ENCODE peak calls at places on chromosome 22, in ten cellular contexts. One of them, this sample, is unnamed.

GRCh38 chr22:37696657-37697539 is at the start of gene TRIOBP:
- DNase-seq in transverse colon: peak; percentile 95
- DNase-seq in CD4-positive, alpha-beta memory T cell: peak; percentile 77
- DNase-seq in M059J: peak; percentile 88
- DNase-seq in coronary artery: peak; percentile 97
- DNase-seq in neural crest cell: peak; percentile 95
- DNase-seq in H4: no peak
- DNase-seq in sciatic nerve: peak; percentile 93
- DNase-seq in stimulated activated CD8-positive, alpha-beta memory T cell treated with anti-CD3 and anti-CD28 coated beads, Interleukin-2, amount 100 ng/mL, for 1 hour: peak; percentile 57
- DNase-seq in activated gamma-delta T cell treated with anti-CD3 and anti-CD28 coated beads, Interleukin-2, amount 50 U/mL, for 16 hours: peak; percentile 78
- DNase-seq in this sample: peak; percentile 98

GRCh38 chr22:28864878-28865596 is 18.3 kb upstream of the ZNRF3 start:
- DNase-seq in H4: no peak
- DNase-seq in CD4-positive, alpha-beta memory T cell: no peak
- DNase-seq in stimulated activated CD8-positive, alpha-beta memory T cell treated with anti-CD3 and anti-CD28 coated beads, Interleukin-2, amount 100 ng/mL, for 1 hour: no peak
- DNase-seq in neural crest cell: no peak
- DNase-seq in activated gamma-delta T cell treated with anti-CD3 and anti-CD28 coated beads, Interleukin-2, amount 50 U/mL, for 16 hours: no peak
- DNase-seq in M059J: no peak
- DNase-seq in coronary artery: no peak
- DNase-seq in transverse colon: no peak
- DNase-seq in sciatic nerve: no peak
- DNase-seq in this sample: no peak

GRCh38 chr22:45842141-45842831 is 134.7 kb downstream of the WNT7B start:
- DNase-seq in CD4-positive, alpha-beta memory T cell: no peak
- DNase-seq in sciatic nerve: no peak
- DNase-seq in H4: no peak
- DNase-seq in stimulated activated CD8-positive, alpha-beta memory T cell treated with anti-CD3 and anti-CD28 coated beads, Interleukin-2, amount 100 ng/mL, for 1 hour: no peak
- DNase-seq in coronary artery: no peak
- DNase-seq in neural crest cell: no peak
- DNase-seq in M059J: peak; percentile 54
- DNase-seq in transverse colon: no peak
- DNase-seq in activated gamma-delta T cell treated with anti-CD3 and anti-CD28 coated beads, Interleukin-2, amount 50 U/mL, for 16 hours: no peak
- DNase-seq in this sample: no peak

GRCh38 chr22:44182591-44183588 is 2.2 kb downstream of the PARVG start:
- DNase-seq in neural crest cell: no peak
- DNase-seq in H4: no peak
- DNase-seq in stimulated activated CD8-positive, alpha-beta memory T cell treated with anti-CD3 and anti-CD28 coated beads, Interleukin-2, amount 100 ng/mL, for 1 hour: no peak
- DNase-seq in M059J: no peak
- DNase-seq in CD4-positive, alpha-beta memory T cell: peak; percentile 31
- DNase-seq in sciatic nerve: no peak
- DNase-seq in coronary artery: no peak
- DNase-seq in transverse colon: peak; percentile 62
- DNase-seq in activated gamma-delta T cell treated with anti-CD3 and anti-CD28 coated beads, Interleukin-2, amount 50 U/mL, for 16 hours: peak; percentile 22
- DNase-seq in this sample: no peak

GRCh38 chr22:30926706-30927105 is 41.9 kb downstream of the MORC2 start:
- DNase-seq in M059J: no peak
- DNase-seq in stimulated activated CD8-positive, alpha-beta memory T cell treated with anti-CD3 and anti-CD28 coated beads, Interleukin-2, amount 100 ng/mL, for 1 hour: no peak
- DNase-seq in H4: no peak
- DNase-seq in CD4-positive, alpha-beta memory T cell: no peak
- DNase-seq in transverse colon: no peak
- DNase-seq in activated gamma-delta T cell treated with anti-CD3 and anti-CD28 coated beads, Interleukin-2, amount 50 U/mL, for 16 hours: no peak
- DNase-seq in sciatic nerve: no peak
- DNase-seq in neural crest cell: no peak
- DNase-seq in coronary artery: no peak
- DNase-seq in this sample: no peak

GRCh38 chr22:29172216-29172615 is 33.5 kb upstream of the EMID1 start:
- DNase-seq in H4: no peak
- DNase-seq in CD4-positive, alpha-beta memory T cell: no peak
- DNase-seq in stimulated activated CD8-positive, alpha-beta memory T cell treated with anti-CD3 and anti-CD28 coated beads, Interleukin-2, amount 100 ng/mL, for 1 hour: no peak
- DNase-seq in sciatic nerve: no peak
- DNase-seq in transverse colon: no peak
- DNase-seq in coronary artery: peak; percentile 57
- DNase-seq in neural crest cell: no peak
- DNase-seq in activated gamma-delta T cell treated with anti-CD3 and anti-CD28 coated beads, Interleukin-2, amount 50 U/mL, for 16 hours: no peak
- DNase-seq in M059J: no peak
- DNase-seq in this sample: no peak

GRCh38 chr22:36858966-36859365 is 1.8 kb upstream of the NCF4 start:
- DNase-seq in coronary artery: no peak
- DNase-seq in stimulated activated CD8-positive, alpha-beta memory T cell treated with anti-CD3 and anti-CD28 coated beads, Interleukin-2, amount 100 ng/mL, for 1 hour: no peak
- DNase-seq in sciatic nerve: no peak
- DNase-seq in activated gamma-delta T cell treated with anti-CD3 and anti-CD28 coated beads, Interleukin-2, amount 50 U/mL, for 16 hours: no peak
- DNase-seq in neural crest cell: no peak
- DNase-seq in CD4-positive, alpha-beta memory T cell: no peak
- DNase-seq in H4: no peak
- DNase-seq in M059J: no peak
- DNase-seq in transverse colon: no peak
- DNase-seq in this sample: no peak

GRCh38 chr22:48483764-48484528 is 1343.7 kb downstream of the BRD1 start:
- DNase-seq in stimulated activated CD8-positive, alpha-beta memory T cell treated with anti-CD3 and anti-CD28 coated beads, Interleukin-2, amount 100 ng/mL, for 1 hour: no peak
- DNase-seq in sciatic nerve: peak; percentile 28
- DNase-seq in H4: no peak
- DNase-seq in CD4-positive, alpha-beta memory T cell: no peak
- DNase-seq in transverse colon: no peak
- DNase-seq in M059J: no peak
- DNase-seq in coronary artery: peak; percentile 60
- DNase-seq in activated gamma-delta T cell treated with anti-CD3 and anti-CD28 coated beads, Interleukin-2, amount 50 U/mL, for 16 hours: no peak
- DNase-seq in neural crest cell: no peak
- DNase-seq in this sample: no peak

GRCh38 chr22:31055322-31056159 is 25.6 kb upstream of the SMTN start:
- DNase-seq in stimulated activated CD8-positive, alpha-beta memory T cell treated with anti-CD3 and anti-CD28 coated beads, Interleukin-2, amount 100 ng/mL, for 1 hour: no peak
- DNase-seq in activated gamma-delta T cell treated with anti-CD3 and anti-CD28 coated beads, Interleukin-2, amount 50 U/mL, for 16 hours: no peak
- DNase-seq in sciatic nerve: peak; percentile 88
- DNase-seq in M059J: peak; percentile 92
- DNase-seq in H4: peak; percentile 97
- DNase-seq in CD4-positive, alpha-beta memory T cell: no peak
- DNase-seq in coronary artery: peak; percentile 93
- DNase-seq in neural crest cell: peak; percentile 8
- DNase-seq in transverse colon: peak; percentile 82
- DNase-seq in this sample: peak; percentile 88

GRCh38 chr22:33865248-33865647 is 55.0 kb downstream of the LARGE1 start:
- DNase-seq in activated gamma-delta T cell treated with anti-CD3 and anti-CD28 coated beads, Interleukin-2, amount 50 U/mL, for 16 hours: no peak
- DNase-seq in coronary artery: no peak
- DNase-seq in transverse colon: no peak
- DNase-seq in neural crest cell: no peak
- DNase-seq in H4: no peak
- DNase-seq in sciatic nerve: no peak
- DNase-seq in stimulated activated CD8-positive, alpha-beta memory T cell treated with anti-CD3 and anti-CD28 coated beads, Interleukin-2, amount 100 ng/mL, for 1 hour: no peak
- DNase-seq in CD4-positive, alpha-beta memory T cell: no peak
- DNase-seq in M059J: no peak
- DNase-seq in this sample: no peak

GRCh38 chr22:45185718-45186511 is 22.2 kb downstream of the NUP50 start:
- DNase-seq in activated gamma-delta T cell treated with anti-CD3 and anti-CD28 coated beads, Interleukin-2, amount 50 U/mL, for 16 hours: no peak
- DNase-seq in H4: no peak
- DNase-seq in CD4-positive, alpha-beta memory T cell: no peak
- DNase-seq in transverse colon: no peak
- DNase-seq in neural crest cell: no peak
- DNase-seq in stimulated activated CD8-positive, alpha-beta memory T cell treated with anti-CD3 and anti-CD28 coated beads, Interleukin-2, amount 100 ng/mL, for 1 hour: no peak
- DNase-seq in M059J: no peak
- DNase-seq in sciatic nerve: no peak
- DNase-seq in coronary artery: no peak
- DNase-seq in this sample: no peak

GRCh38 chr22:24107668-24108067 is 73.6 kb upstream of the SUSD2 start:
- DNase-seq in neural crest cell: no peak
- DNase-seq in H4: no peak
- DNase-seq in coronary artery: peak; percentile 87
- DNase-seq in stimulated activated CD8-positive, alpha-beta memory T cell treated with anti-CD3 and anti-CD28 coated beads, Interleukin-2, amount 100 ng/mL, for 1 hour: no peak
- DNase-seq in CD4-positive, alpha-beta memory T cell: no peak
- DNase-seq in transverse colon: peak; percentile 71
- DNase-seq in activated gamma-delta T cell treated with anti-CD3 and anti-CD28 coated beads, Interleukin-2, amount 50 U/mL, for 16 hours: no peak
- DNase-seq in sciatic nerve: peak; percentile 92
- DNase-seq in M059J: peak; percentile 58
- DNase-seq in this sample: peak; percentile 55

GRCh38 chr22:29717789-29718188 is 2.0 kb upstream of the CABP7 start:
- DNase-seq in coronary artery: no peak
- DNase-seq in H4: no peak
- DNase-seq in stimulated activated CD8-positive, alpha-beta memory T cell treated with anti-CD3 and anti-CD28 coated beads, Interleukin-2, amount 100 ng/mL, for 1 hour: no peak
- DNase-seq in neural crest cell: no peak
- DNase-seq in CD4-positive, alpha-beta memory T cell: no peak
- DNase-seq in transverse colon: no peak
- DNase-seq in M059J: no peak
- DNase-seq in activated gamma-delta T cell treated with anti-CD3 and anti-CD28 coated beads, Interleukin-2, amount 50 U/mL, for 16 hours: no peak
- DNase-seq in sciatic nerve: no peak
- DNase-seq in this sample: no peak

GRCh38 chr22:45212992-45213751 is 27.5 kb downstream of the KIAA0930 start:
- DNase-seq in CD4-positive, alpha-beta memory T cell: no peak
- DNase-seq in H4: no peak
- DNase-seq in transverse colon: peak; percentile 27
- DNase-seq in coronary artery: no peak
- DNase-seq in M059J: peak; percentile 66
- DNase-seq in neural crest cell: no peak
- DNase-seq in stimulated activated CD8-positive, alpha-beta memory T cell treated with anti-CD3 and anti-CD28 coated beads, Interleukin-2, amount 100 ng/mL, for 1 hour: no peak
- DNase-seq in activated gamma-delta T cell treated with anti-CD3 and anti-CD28 coated beads, Interleukin-2, amount 50 U/mL, for 16 hours: no peak
- DNase-seq in sciatic nerve: no peak
- DNase-seq in this sample: peak; percentile 63

GRCh38 chr22:39916496-39916895 is 15.6 kb downstream of the GRAP2 start:
- DNase-seq in M059J: no peak
- DNase-seq in stimulated activated CD8-positive, alpha-beta memory T cell treated with anti-CD3 and anti-CD28 coated beads, Interleukin-2, amount 100 ng/mL, for 1 hour: no peak
- DNase-seq in activated gamma-delta T cell treated with anti-CD3 and anti-CD28 coated beads, Interleukin-2, amount 50 U/mL, for 16 hours: no peak
- DNase-seq in coronary artery: no peak
- DNase-seq in sciatic nerve: no peak
- DNase-seq in H4: no peak
- DNase-seq in transverse colon: no peak
- DNase-seq in neural crest cell: no peak
- DNase-seq in CD4-positive, alpha-beta memory T cell: no peak
- DNase-seq in this sample: no peak

GRCh38 chr22:37735054-37735453 is 38.2 kb downstream of the TRIOBP start:
- DNase-seq in activated gamma-delta T cell treated with anti-CD3 and anti-CD28 coated beads, Interleukin-2, amount 50 U/mL, for 16 hours: no peak
- DNase-seq in M059J: peak; percentile 53
- DNase-seq in CD4-positive, alpha-beta memory T cell: no peak
- DNase-seq in neural crest cell: peak; percentile 54
- DNase-seq in stimulated activated CD8-positive, alpha-beta memory T cell treated with anti-CD3 and anti-CD28 coated beads, Interleukin-2, amount 100 ng/mL, for 1 hour: no peak
- DNase-seq in transverse colon: no peak
- DNase-seq in coronary artery: no peak
- DNase-seq in sciatic nerve: peak; percentile 77
- DNase-seq in H4: no peak
- DNase-seq in this sample: no peak

GRCh38 chr22:21003782-21004181 is 1.9 kb upstream of the THAP7 start:
- DNase-seq in coronary artery: no peak
- DNase-seq in stimulated activated CD8-positive, alpha-beta memory T cell treated with anti-CD3 and anti-CD28 coated beads, Interleukin-2, amount 100 ng/mL, for 1 hour: no peak
- DNase-seq in H4: no peak
- DNase-seq in M059J: no peak
- DNase-seq in neural crest cell: no peak
- DNase-seq in sciatic nerve: no peak
- DNase-seq in transverse colon: peak; percentile 37
- DNase-seq in CD4-positive, alpha-beta memory T cell: no peak
- DNase-seq in activated gamma-delta T cell treated with anti-CD3 and anti-CD28 coated beads, Interleukin-2, amount 50 U/mL, for 16 hours: no peak
- DNase-seq in this sample: no peak

GRCh38 chr22:39946571-39947407 is 13.4 kb upstream of the TMA7B start:
- DNase-seq in sciatic nerve: no peak
- DNase-seq in activated gamma-delta T cell treated with anti-CD3 and anti-CD28 coated beads, Interleukin-2, amount 50 U/mL, for 16 hours: no peak
- DNase-seq in transverse colon: no peak
- DNase-seq in H4: no peak
- DNase-seq in CD4-positive, alpha-beta memory T cell: no peak
- DNase-seq in neural crest cell: no peak
- DNase-seq in coronary artery: no peak
- DNase-seq in stimulated activated CD8-positive, alpha-beta memory T cell treated with anti-CD3 and anti-CD28 coated beads, Interleukin-2, amount 100 ng/mL, for 1 hour: no peak
- DNase-seq in M059J: no peak
- DNase-seq in this sample: no peak

GRCh38 chr22:44200855-44201550 is 20.3 kb downstream of the PARVG start:
- DNase-seq in M059J: no peak
- DNase-seq in coronary artery: no peak
- DNase-seq in neural crest cell: no peak
- DNase-seq in CD4-positive, alpha-beta memory T cell: no peak
- DNase-seq in transverse colon: no peak
- DNase-seq in sciatic nerve: peak; percentile 57
- DNase-seq in stimulated activated CD8-positive, alpha-beta memory T cell treated with anti-CD3 and anti-CD28 coated beads, Interleukin-2, amount 100 ng/mL, for 1 hour: no peak
- DNase-seq in H4: peak; percentile 50
- DNase-seq in activated gamma-delta T cell treated with anti-CD3 and anti-CD28 coated beads, Interleukin-2, amount 50 U/mL, for 16 hours: no peak
- DNase-seq in this sample: no peak